ENCODE peak calls at places on chromosomes 7 and 10, in seven cellular contexts. N, A, X, K, D, I and Z are unnamed samples.

GRCh38 chr7:44891372-44891771 is 6.0 kb upstream of the PURB start:
- DNase-seq in N (no peak), A (no peak), X (no peak), K (no peak), D (no peak), I (no peak), Z (no peak)

GRCh38 chr10:30784896-30785605 is 155.5 kb upstream of the LYZL2 start:
- DNase-seq in N (peak; percentile 58), A (peak; percentile 87), X (no peak), K (peak; percentile 34), D (peak; percentile 51), I (no peak), Z (peak; percentile 71)

GRCh38 chr7:2863461-2864066 is 19.5 kb upstream of the GNA12 start:
- DNase-seq in N (no peak), A (peak; percentile 100), X (peak; percentile 69), K (no peak), D (no peak), I (peak; percentile 89), Z (peak; percentile 41)

GRCh38 chr10:129161184-129161583 is 305.9 kb upstream of the MGMT start:
- DNase-seq in N (no peak), A (peak; percentile 11), X (no peak), K (no peak), D (no peak), I (no peak), Z (no peak)

GRCh38 chr7:76155938-76156337 is 45.8 kb upstream of the SRRM3 start:
- DNase-seq in N (no peak), A (peak; percentile 78), X (no peak), K (no peak), D (no peak), I (peak; percentile 49), Z (no peak)

GRCh38 chr10:66176772-66177171 is 749.1 kb upstream of the LRRTM3 start:
- DNase-seq in N (no peak), A (peak; percentile 63), X (no peak), K (no peak), D (no peak), I (no peak), Z (no peak)

GRCh38 chr7:111232249-111233084 is 141.5 kb downstream of the LRRN3 start:
- DNase-seq in N (no peak), A (peak; percentile 54), X (peak; percentile 12), K (no peak), D (no peak), I (peak; percentile 28), Z (no peak)

GRCh38 chr10:77553966-77554365 is 83.6 kb downstream of the KCNMA1 start:
- DNase-seq in N (no peak), A (no peak), X (no peak), K (no peak), D (no peak), I (no peak), Z (no peak)

GRCh38 chr10:125639846-125640245 is 43.1 kb downstream of the TEX36 start:
- DNase-seq in N (no peak), A (no peak), X (no peak), K (no peak), D (no peak), I (no peak), Z (no peak)

GRCh38 chr7:29839302-29839701 is 33.0 kb downstream of the WIPF3 start:
- DNase-seq in N (no peak), A (peak; percentile 5), X (no peak), K (no peak), D (no peak), I (peak; percentile 15), Z (no peak)

GRCh38 chr10:75035975-75036708 is 75.3 kb upstream of the SAMD8 start:
- DNase-seq in N (no peak), A (peak; percentile 41), X (no peak), K (no peak), D (no peak), I (no peak), Z (no peak)

GRCh38 chr10:78472542-78472890 is 438.9 kb downstream of the RPS24 start:
- DNase-seq in N (peak; percentile 1), A (no peak), X (no peak), K (no peak), D (no peak), I (no peak), Z (no peak)

GRCh38 chr10:33143160-33143728 is 185.2 kb upstream of the ITGB1 start:
- DNase-seq in N (no peak), A (peak; percentile 61), X (no peak), K (no peak), D (no peak), I (peak; percentile 42), Z (no peak)

GRCh38 chr7:55499591-55499990 is 72.7 kb downstream of the VOPP1 start:
- DNase-seq in N (no peak), A (no peak), X (no peak), K (no peak), D (no peak), I (no peak), Z (no peak)

GRCh38 chr10:101133489-101134298 is 2.6 kb downstream of the TLX1 start:
- DNase-seq in N (no peak), A (no peak), X (no peak), K (no peak), D (no peak), I (no peak), Z (no peak)